ENCODE peak calls at places on chromosomes 4 and X, in six cellular contexts. F is fibroblast of lung, U is OCI-LY7, E is cardiac muscle cell, G is lower lobe of right lung, T is right lobe of liver. I is an unnamed sample.

GRCh38 chr4:148814030-148814429 is 371.8 kb upstream of the NR3C2 start:
- DNase-seq in F (no peak), U (no peak), E (no peak), G (no peak), T (no peak), I (no peak)

GRCh38 chrX:125101971-125102750 is 217.5 kb upstream of the TEX13C start:
- DNase-seq in F (no peak), U (no peak), E (no peak), G (no peak), T (no peak), I (no peak)

GRCh38 chrX:9942086-9942485 is 25.1 kb upstream of the CLDN34 start:
- DNase-seq in F (no peak), U (no peak), E (no peak), G (no peak), T (no peak), I (no peak)

GRCh38 chr4:184265566-184266351 is 48.1 kb upstream of the ENPP6 start:
- DNase-seq in F (peak), U (no peak), E (no peak), G (no peak), T (no peak), I (no peak)

GRCh38 chr4:152896819-152897218 is 39.3 kb upstream of the FHDC1 start:
- DNase-seq in F (peak), U (no peak), E (no peak), G (no peak), T (no peak), I (no peak)

GRCh38 chrX:96770315-96770714 is 85.7 kb downstream of the DIAPH2 start:
- DNase-seq in F (peak), U (peak), E (peak), G (no peak), T (no peak), I (no peak)

GRCh38 chr4:140611854-140612253 is 43.1 kb upstream of the UCP1 start:
- DNase-seq in F (peak), U (no peak), E (no peak), G (no peak), T (no peak), I (no peak)

GRCh38 chr4:120395746-120396145 is 329.1 kb upstream of the MAD2L1 start:
- DNase-seq in F (no peak), U (no peak), E (no peak), G (no peak), T (no peak), I (no peak)

GRCh38 chrX:25872786-25873185 is 265.4 kb upstream of the MAGEB18 start:
- DNase-seq in F (peak), U (no peak), E (no peak), G (no peak), T (no peak), I (no peak)

GRCh38 chr4:58209576-58209975 is 1099.4 kb upstream of the IGFBP7 start:
- DNase-seq in F (no peak), U (no peak), E (no peak), G (no peak), T (no peak), I (no peak)

GRCh38 chr4:185196437-185196836 is 7.4 kb downstream of the CFAP97 start:
- DNase-seq in F (no peak), U (no peak), E (no peak), G (no peak), T (no peak), I (no peak)

GRCh38 chrX:123072686-123073385 is 111.2 kb upstream of the GRIA3 start:
- DNase-seq in F (no peak), U (no peak), E (no peak), G (no peak), T (no peak), I (no peak)

DNA sequence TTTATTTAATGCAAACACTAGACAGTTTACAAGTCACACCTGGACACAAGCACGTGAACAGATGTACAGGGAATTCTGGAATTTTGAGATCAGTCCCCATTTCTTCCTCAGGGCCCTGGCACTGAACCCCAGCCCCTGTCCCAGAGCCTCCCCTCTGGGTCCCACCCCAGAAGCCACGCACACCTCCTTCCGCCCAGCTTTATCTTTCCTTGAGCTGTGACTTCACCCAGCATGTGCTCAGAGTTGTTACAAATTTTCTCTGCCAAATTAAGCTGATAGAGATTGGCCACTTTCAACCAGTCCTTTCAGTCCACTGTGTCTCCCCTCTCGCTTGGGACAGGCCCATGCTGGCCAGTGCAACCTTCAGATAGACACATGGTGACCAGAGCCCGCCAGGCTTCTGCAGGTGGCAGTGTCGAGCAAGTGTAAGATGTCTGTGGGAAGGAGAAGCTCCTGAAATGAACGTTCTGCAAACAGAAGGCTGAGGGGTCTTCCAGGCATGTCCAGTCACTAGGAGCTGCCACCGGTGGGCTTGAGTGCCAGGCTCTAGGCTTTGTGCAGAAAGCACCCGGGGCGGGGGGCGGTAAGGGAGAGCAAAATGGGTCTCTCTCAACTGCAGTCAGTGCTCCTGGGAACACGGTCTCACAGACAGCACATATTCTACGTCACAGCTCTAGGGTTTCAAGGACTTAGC is 73.3 kb downstream of the MTMR1 start:
- DNase-seq in F (no peak), U (peak), E (no peak), G (no peak), T (no peak), I (no peak)
- TF ChIP-seq CTCF in F (no peak), U (peak), E (peak), G (no peak), T (peak), I (no peak)

GRCh38 chr4:73615613-73616012 is 4.6 kb downstream of the RASSF6 start:
- DNase-seq in F (no peak), U (peak), E (peak), G (no peak), T (no peak), I (no peak)
- TF ChIP-seq CTCF in F (no peak), U (peak), E (no peak), G (no peak), T (no peak), I (no peak)

DNA sequence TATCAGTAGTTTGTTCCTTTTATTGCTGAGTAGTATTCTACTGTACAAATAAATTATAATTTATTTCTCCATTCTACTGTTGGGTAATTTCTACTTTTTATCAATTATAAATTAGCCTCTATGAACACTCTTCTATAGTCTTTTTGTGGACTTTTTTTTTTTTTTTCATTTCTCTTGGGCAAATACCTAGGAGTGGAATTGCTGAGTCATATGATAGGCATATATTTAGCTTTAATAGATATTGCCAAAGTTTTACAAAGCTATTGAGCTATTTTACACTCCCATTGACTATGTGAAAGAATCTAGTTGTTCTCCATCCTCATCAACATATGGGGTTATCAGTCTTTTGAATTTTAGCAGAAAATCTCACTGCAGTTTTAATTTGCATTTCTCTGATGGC is 12.6 kb downstream of the NYX start:
- DNase-seq in F (no peak), U (no peak), E (no peak), G (no peak), T (no peak), I (no peak)
- TF ChIP-seq CTCF in F (no peak), U (no peak), E (no peak), G (no peak), T (no peak), I (no peak)

GRCh38 chr4:102826890-102827673 is at the start of gene UBE2D3:
- DNase-seq in F (peak), U (peak), E (peak), G (peak), T (peak), I (peak)
- TF ChIP-seq CTCF in F (peak), U (peak), E (peak), G (peak), T (peak), I (no peak)

DNA sequence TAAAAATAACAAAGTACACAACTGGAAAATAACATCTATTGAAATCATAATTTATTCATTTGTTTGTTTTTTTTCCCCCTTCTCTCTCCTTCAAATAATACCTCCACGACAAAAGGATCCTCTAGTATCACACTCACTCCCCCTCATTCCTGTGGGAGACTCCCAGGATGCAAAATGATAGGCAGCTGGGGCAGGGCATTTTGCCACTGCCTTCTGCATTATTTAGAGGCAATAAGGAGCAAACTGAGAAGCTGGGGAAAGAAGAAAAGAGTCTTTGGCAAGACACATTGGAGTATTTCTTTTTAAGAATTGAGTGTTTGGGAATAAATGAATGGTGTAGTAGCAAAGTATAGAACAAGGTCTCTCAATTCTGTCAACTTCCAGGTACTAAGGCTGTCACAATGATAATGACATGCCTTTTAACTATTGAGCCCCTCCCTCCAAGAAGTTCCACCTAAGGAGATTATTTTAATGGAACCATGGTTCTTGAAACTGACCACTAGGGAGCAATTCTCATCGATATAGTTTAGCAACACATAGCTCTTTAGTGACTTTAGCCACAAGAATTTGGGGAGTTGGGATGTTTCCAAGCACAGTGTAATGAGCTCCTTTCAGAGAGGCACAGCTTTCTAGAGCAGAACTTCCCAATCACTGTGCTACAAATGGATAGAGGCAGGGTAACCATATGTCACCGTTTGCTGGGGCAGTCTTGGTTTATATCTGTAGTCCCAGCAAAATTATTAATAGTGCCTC is 303.3 kb downstream of the FRMPD4 start:
- DNase-seq in F (peak), U (no peak), E (no peak), G (no peak), T (no peak), I (no peak)
- TF ChIP-seq CTCF in F (peak), U (no peak), E (peak), G (no peak), T (no peak), I (no peak)

DNA sequence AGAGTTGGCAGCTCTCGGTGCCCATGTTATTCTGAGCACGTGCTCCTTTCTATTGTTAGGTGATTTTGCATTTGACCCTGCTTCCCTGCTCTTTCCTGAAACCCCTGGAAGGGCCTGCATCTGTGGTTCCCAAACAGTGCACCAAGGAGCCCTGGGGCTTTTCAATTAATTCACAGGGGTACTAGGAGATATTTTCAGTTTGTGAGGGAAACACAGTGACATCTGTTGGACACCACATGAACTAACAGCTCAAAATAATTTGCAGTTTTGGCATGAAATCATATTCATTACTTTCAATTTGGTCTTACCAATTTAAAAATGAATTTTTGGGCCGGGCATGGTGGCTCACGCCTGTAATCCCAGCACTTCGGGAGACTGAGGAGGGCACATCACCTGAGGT is 156.6 kb downstream of the GATB start:
- DNase-seq in F (peak), U (peak), E (no peak), G (no peak), T (no peak), I (no peak)
- TF ChIP-seq CTCF in F (peak), U (peak), E (peak), G (peak), T (peak), I (peak)

GRCh38 chr4:105473340-105474109 is at the start of gene PPA2:
- DNase-seq in F (peak), U (peak), E (peak), G (peak), T (peak), I (peak)
- TF ChIP-seq CTCF in F (no peak), U (no peak), E (no peak), G (no peak), T (no peak), I (no peak)

I was measured in mesothelial cell of epicardium.